ENCODE peak calls at places on chromosome X, in nine cellular contexts. One of them, this sample, is unnamed.

GRCh38 chrX:17038277-17038676 is 91.8 kb downstream of the REPS2 start:
- DNase-seq in pulmonary artery endothelial cell: no peak
- DNase-seq in fibroblast of the conjunctiva: no peak
- DNase-seq in occipital lobe: peak
- DNase-seq in activated CD4-positive, alpha-beta T cell treated with anti-CD3 and anti-CD28 coated beads for 36 hours: no peak
- DNase-seq in A549: no peak
- DNase-seq in fibroblast of villous mesenchyme: peak
- DNase-seq in SK-MEL-5: no peak
- DNase-seq in frontal cortex: no peak
- DNase-seq in this sample: no peak

GRCh38 chrX:106933538-106933961 is 13.3 kb downstream of the CLDN2 start:
- DNase-seq in pulmonary artery endothelial cell: no peak
- DNase-seq in fibroblast of the conjunctiva: no peak
- DNase-seq in occipital lobe: no peak
- DNase-seq in activated CD4-positive, alpha-beta T cell treated with anti-CD3 and anti-CD28 coated beads for 36 hours: no peak
- DNase-seq in A549: peak
- DNase-seq in fibroblast of villous mesenchyme: peak
- DNase-seq in SK-MEL-5: no peak
- DNase-seq in frontal cortex: no peak
- DNase-seq in this sample: no peak

GRCh38 chrX:72297953-72298730 is 7.6 kb downstream of the CITED1 start:
- DNase-seq in pulmonary artery endothelial cell: no peak
- DNase-seq in fibroblast of the conjunctiva: no peak
- DNase-seq in occipital lobe: no peak
- DNase-seq in activated CD4-positive, alpha-beta T cell treated with anti-CD3 and anti-CD28 coated beads for 36 hours: peak
- DNase-seq in A549: peak
- DNase-seq in fibroblast of villous mesenchyme: peak
- DNase-seq in SK-MEL-5: peak
- DNase-seq in frontal cortex: no peak
- DNase-seq in this sample: no peak

GRCh38 chrX:134636859-134637258 is 21.4 kb downstream of the PLAC1 start:
- DNase-seq in pulmonary artery endothelial cell: no peak
- DNase-seq in fibroblast of the conjunctiva: peak
- DNase-seq in occipital lobe: no peak
- DNase-seq in activated CD4-positive, alpha-beta T cell treated with anti-CD3 and anti-CD28 coated beads for 36 hours: no peak
- DNase-seq in A549: no peak
- DNase-seq in fibroblast of villous mesenchyme: peak
- DNase-seq in SK-MEL-5: no peak
- DNase-seq in frontal cortex: no peak
- DNase-seq in this sample: no peak

GRCh38 chrX:1673337-1673736 is 58.5 kb downstream of the ASMT start:
- DNase-seq in pulmonary artery endothelial cell: no peak
- DNase-seq in fibroblast of the conjunctiva: no peak
- DNase-seq in occipital lobe: no peak
- DNase-seq in activated CD4-positive, alpha-beta T cell treated with anti-CD3 and anti-CD28 coated beads for 36 hours: peak
- DNase-seq in A549: peak
- DNase-seq in fibroblast of villous mesenchyme: peak
- DNase-seq in SK-MEL-5: peak
- DNase-seq in frontal cortex: no peak
- DNase-seq in this sample: peak

GRCh38 chrX:48531359-48531954 is 8.1 kb upstream of the TBC1D25 start:
- DNase-seq in pulmonary artery endothelial cell: no peak
- DNase-seq in fibroblast of the conjunctiva: peak
- DNase-seq in occipital lobe: no peak
- DNase-seq in activated CD4-positive, alpha-beta T cell treated with anti-CD3 and anti-CD28 coated beads for 36 hours: no peak
- DNase-seq in A549: peak
- DNase-seq in fibroblast of villous mesenchyme: peak
- DNase-seq in SK-MEL-5: peak
- DNase-seq in frontal cortex: no peak
- DNase-seq in this sample: no peak

GRCh38 chrX:71870337-71871098 is 40.1 kb upstream of the NHSL2 start:
- DNase-seq in pulmonary artery endothelial cell: no peak
- DNase-seq in fibroblast of the conjunctiva: no peak
- DNase-seq in occipital lobe: no peak
- DNase-seq in activated CD4-positive, alpha-beta T cell treated with anti-CD3 and anti-CD28 coated beads for 36 hours: peak
- DNase-seq in A549: peak
- DNase-seq in fibroblast of villous mesenchyme: no peak
- DNase-seq in SK-MEL-5: peak
- DNase-seq in frontal cortex: no peak
- DNase-seq in this sample: no peak

GRCh38 chrX:155005190-155005589 is 17.3 kb downstream of the F8 start:
- DNase-seq in pulmonary artery endothelial cell: no peak
- DNase-seq in fibroblast of the conjunctiva: no peak
- DNase-seq in occipital lobe: no peak
- DNase-seq in activated CD4-positive, alpha-beta T cell treated with anti-CD3 and anti-CD28 coated beads for 36 hours: no peak
- DNase-seq in A549: no peak
- DNase-seq in fibroblast of villous mesenchyme: no peak
- DNase-seq in SK-MEL-5: no peak
- DNase-seq in frontal cortex: no peak
- DNase-seq in this sample: no peak

GRCh38 chrX:149453030-149453429 is 52.1 kb downstream of the IDS start:
- DNase-seq in pulmonary artery endothelial cell: no peak
- DNase-seq in fibroblast of the conjunctiva: no peak
- DNase-seq in occipital lobe: no peak
- DNase-seq in activated CD4-positive, alpha-beta T cell treated with anti-CD3 and anti-CD28 coated beads for 36 hours: no peak
- DNase-seq in A549: peak
- DNase-seq in fibroblast of villous mesenchyme: peak
- DNase-seq in SK-MEL-5: peak
- DNase-seq in frontal cortex: no peak
- DNase-seq in this sample: no peak

GRCh38 chrX:13923289-13923688 is 106.4 kb upstream of the GPM6B start:
- DNase-seq in pulmonary artery endothelial cell: no peak
- DNase-seq in fibroblast of the conjunctiva: no peak
- DNase-seq in occipital lobe: no peak
- DNase-seq in activated CD4-positive, alpha-beta T cell treated with anti-CD3 and anti-CD28 coated beads for 36 hours: no peak
- DNase-seq in A549: no peak
- DNase-seq in fibroblast of villous mesenchyme: peak
- DNase-seq in SK-MEL-5: no peak
- DNase-seq in frontal cortex: no peak
- DNase-seq in this sample: no peak

GRCh38 chrX:112641449-112641848 is 38.3 kb downstream of the LHFPL1 start:
- DNase-seq in pulmonary artery endothelial cell: no peak
- DNase-seq in fibroblast of the conjunctiva: no peak
- DNase-seq in occipital lobe: no peak
- DNase-seq in activated CD4-positive, alpha-beta T cell treated with anti-CD3 and anti-CD28 coated beads for 36 hours: no peak
- DNase-seq in A549: no peak
- DNase-seq in fibroblast of villous mesenchyme: no peak
- DNase-seq in SK-MEL-5: no peak
- DNase-seq in frontal cortex: no peak
- DNase-seq in this sample: no peak

GRCh38 chrX:154546354-154547244 is at the start of gene G6PD:
- DNase-seq in pulmonary artery endothelial cell: no peak
- DNase-seq in fibroblast of the conjunctiva: no peak
- DNase-seq in occipital lobe: peak
- DNase-seq in activated CD4-positive, alpha-beta T cell treated with anti-CD3 and anti-CD28 coated beads for 36 hours: peak
- DNase-seq in A549: peak
- DNase-seq in fibroblast of villous mesenchyme: peak
- DNase-seq in SK-MEL-5: peak
- DNase-seq in frontal cortex: peak
- DNase-seq in this sample: no peak

GRCh38 chrX:106957856-106958255 is 37.7 kb downstream of the CLDN2 start:
- DNase-seq in pulmonary artery endothelial cell: no peak
- DNase-seq in fibroblast of the conjunctiva: no peak
- DNase-seq in occipital lobe: no peak
- DNase-seq in activated CD4-positive, alpha-beta T cell treated with anti-CD3 and anti-CD28 coated beads for 36 hours: no peak
- DNase-seq in A549: no peak
- DNase-seq in fibroblast of villous mesenchyme: no peak
- DNase-seq in SK-MEL-5: no peak
- DNase-seq in frontal cortex: no peak
- DNase-seq in this sample: no peak

GRCh38 chrX:17655232-17656034 is 81.9 kb upstream of the SCML1 start:
- DNase-seq in pulmonary artery endothelial cell: no peak
- DNase-seq in fibroblast of the conjunctiva: no peak
- DNase-seq in occipital lobe: peak
- DNase-seq in activated CD4-positive, alpha-beta T cell treated with anti-CD3 and anti-CD28 coated beads for 36 hours: peak
- DNase-seq in A549: no peak
- DNase-seq in fibroblast of villous mesenchyme: peak
- DNase-seq in SK-MEL-5: no peak
- DNase-seq in frontal cortex: no peak
- DNase-seq in this sample: no peak

GRCh38 chrX:1941291-1941690 is 326.4 kb downstream of the ASMT start:
- DNase-seq in pulmonary artery endothelial cell: no peak
- DNase-seq in fibroblast of the conjunctiva: no peak
- DNase-seq in occipital lobe: no peak
- DNase-seq in activated CD4-positive, alpha-beta T cell treated with anti-CD3 and anti-CD28 coated beads for 36 hours: no peak
- DNase-seq in A549: no peak
- DNase-seq in fibroblast of villous mesenchyme: no peak
- DNase-seq in SK-MEL-5: no peak
- DNase-seq in frontal cortex: no peak
- DNase-seq in this sample: no peak

GRCh38 chrX:19344661-19345060 is 934 bp downstream of the PDHA1 start:
- DNase-seq in pulmonary artery endothelial cell: no peak
- DNase-seq in fibroblast of the conjunctiva: no peak
- DNase-seq in occipital lobe: no peak
- DNase-seq in activated CD4-positive, alpha-beta T cell treated with anti-CD3 and anti-CD28 coated beads for 36 hours: no peak
- DNase-seq in A549: no peak
- DNase-seq in fibroblast of villous mesenchyme: no peak
- DNase-seq in SK-MEL-5: no peak
- DNase-seq in frontal cortex: no peak
- DNase-seq in this sample: no peak

GRCh38 chrX:40166582-40166981 is 68.8 kb upstream of the BCOR start:
- DNase-seq in pulmonary artery endothelial cell: no peak
- DNase-seq in fibroblast of the conjunctiva: peak
- DNase-seq in occipital lobe: no peak
- DNase-seq in activated CD4-positive, alpha-beta T cell treated with anti-CD3 and anti-CD28 coated beads for 36 hours: no peak
- DNase-seq in A549: no peak
- DNase-seq in fibroblast of villous mesenchyme: no peak
- DNase-seq in SK-MEL-5: peak
- DNase-seq in frontal cortex: no peak
- DNase-seq in this sample: no peak

GRCh38 chrX:119880552-119881437 is 9.2 kb downstream of the NDUFA1 start:
- DNase-seq in pulmonary artery endothelial cell: peak
- DNase-seq in fibroblast of the conjunctiva: peak
- DNase-seq in occipital lobe: no peak
- DNase-seq in activated CD4-positive, alpha-beta T cell treated with anti-CD3 and anti-CD28 coated beads for 36 hours: peak
- DNase-seq in A549: peak
- DNase-seq in fibroblast of villous mesenchyme: peak
- DNase-seq in SK-MEL-5: peak
- DNase-seq in frontal cortex: no peak
- DNase-seq in this sample: no peak

GRCh38 chrX:16076834-16077233 is 46.5 kb upstream of the GRPR start:
- DNase-seq in pulmonary artery endothelial cell: no peak
- DNase-seq in fibroblast of the conjunctiva: no peak
- DNase-seq in occipital lobe: no peak
- DNase-seq in activated CD4-positive, alpha-beta T cell treated with anti-CD3 and anti-CD28 coated beads for 36 hours: no peak
- DNase-seq in A549: no peak
- DNase-seq in fibroblast of villous mesenchyme: no peak
- DNase-seq in SK-MEL-5: no peak
- DNase-seq in frontal cortex: no peak
- DNase-seq in this sample: no peak

GRCh38 chrX:12948495-12948894 is 26.4 kb upstream of the TMSB4X start:
- DNase-seq in pulmonary artery endothelial cell: no peak
- DNase-seq in fibroblast of the conjunctiva: no peak
- DNase-seq in occipital lobe: no peak
- DNase-seq in activated CD4-positive, alpha-beta T cell treated with anti-CD3 and anti-CD28 coated beads for 36 hours: no peak
- DNase-seq in A549: no peak
- DNase-seq in fibroblast of villous mesenchyme: no peak
- DNase-seq in SK-MEL-5: no peak
- DNase-seq in frontal cortex: no peak
- DNase-seq in this sample: no peak

GRCh38 chrX:117327306-117327705 is 789.3 kb downstream of the KLHL13 start:
- DNase-seq in pulmonary artery endothelial cell: no peak
- DNase-seq in fibroblast of the conjunctiva: no peak
- DNase-seq in occipital lobe: no peak
- DNase-seq in activated CD4-positive, alpha-beta T cell treated with anti-CD3 and anti-CD28 coated beads for 36 hours: no peak
- DNase-seq in A549: no peak
- DNase-seq in fibroblast of villous mesenchyme: no peak
- DNase-seq in SK-MEL-5: peak
- DNase-seq in frontal cortex: no peak
- DNase-seq in this sample: no peak

GRCh38 chrX:137566746-137567473 is 983 bp downstream of the ZIC3 start:
- DNase-seq in pulmonary artery endothelial cell: no peak
- DNase-seq in fibroblast of the conjunctiva: no peak
- DNase-seq in occipital lobe: no peak
- DNase-seq in activated CD4-positive, alpha-beta T cell treated with anti-CD3 and anti-CD28 coated beads for 36 hours: peak
- DNase-seq in A549: no peak
- DNase-seq in fibroblast of villous mesenchyme: no peak
- DNase-seq in SK-MEL-5: no peak
- DNase-seq in frontal cortex: no peak
- DNase-seq in this sample: no peak

GRCh38 chrX:123424546-123424945 is 240.5 kb downstream of the GRIA3 start:
- DNase-seq in pulmonary artery endothelial cell: no peak
- DNase-seq in fibroblast of the conjunctiva: no peak
- DNase-seq in occipital lobe: no peak
- DNase-seq in activated CD4-positive, alpha-beta T cell treated with anti-CD3 and anti-CD28 coated beads for 36 hours: no peak
- DNase-seq in A549: peak
- DNase-seq in fibroblast of villous mesenchyme: peak
- DNase-seq in SK-MEL-5: no peak
- DNase-seq in frontal cortex: no peak
- DNase-seq in this sample: no peak

GRCh38 chrX:1932231-1932630 is 317.4 kb downstream of the ASMT start:
- DNase-seq in pulmonary artery endothelial cell: no peak
- DNase-seq in fibroblast of the conjunctiva: no peak
- DNase-seq in occipital lobe: no peak
- DNase-seq in activated CD4-positive, alpha-beta T cell treated with anti-CD3 and anti-CD28 coated beads for 36 hours: no peak
- DNase-seq in A549: no peak
- DNase-seq in fibroblast of villous mesenchyme: no peak
- DNase-seq in SK-MEL-5: no peak
- DNase-seq in frontal cortex: peak
- DNase-seq in this sample: no peak

GRCh38 chrX:131841496-131842410 is 181.3 kb upstream of the STK26 start:
- DNase-seq in pulmonary artery endothelial cell: no peak
- DNase-seq in fibroblast of the conjunctiva: peak
- DNase-seq in occipital lobe: no peak
- DNase-seq in activated CD4-positive, alpha-beta T cell treated with anti-CD3 and anti-CD28 coated beads for 36 hours: peak
- DNase-seq in A549: peak
- DNase-seq in fibroblast of villous mesenchyme: peak
- DNase-seq in SK-MEL-5: peak
- DNase-seq in frontal cortex: peak
- DNase-seq in this sample: peak

GRCh38 chrX:25597561-25597960 is 540.6 kb upstream of the MAGEB18 start:
- DNase-seq in pulmonary artery endothelial cell: no peak
- DNase-seq in fibroblast of the conjunctiva: no peak
- DNase-seq in occipital lobe: no peak
- DNase-seq in activated CD4-positive, alpha-beta T cell treated with anti-CD3 and anti-CD28 coated beads for 36 hours: no peak
- DNase-seq in A549: no peak
- DNase-seq in fibroblast of villous mesenchyme: no peak
- DNase-seq in SK-MEL-5: no peak
- DNase-seq in frontal cortex: no peak
- DNase-seq in this sample: no peak

GRCh38 chrX:50635811-50636365 is 165.3 kb upstream of the DGKK start:
- DNase-seq in pulmonary artery endothelial cell: no peak
- DNase-seq in fibroblast of the conjunctiva: no peak
- DNase-seq in occipital lobe: no peak
- DNase-seq in activated CD4-positive, alpha-beta T cell treated with anti-CD3 and anti-CD28 coated beads for 36 hours: no peak
- DNase-seq in A549: no peak
- DNase-seq in fibroblast of villous mesenchyme: no peak
- DNase-seq in SK-MEL-5: no peak
- DNase-seq in frontal cortex: no peak
- DNase-seq in this sample: no peak

GRCh38 chrX:3962511-3963350 is 249.3 kb upstream of the PRKX start:
- DNase-seq in pulmonary artery endothelial cell: no peak
- DNase-seq in fibroblast of the conjunctiva: no peak
- DNase-seq in occipital lobe: no peak
- DNase-seq in activated CD4-positive, alpha-beta T cell treated with anti-CD3 and anti-CD28 coated beads for 36 hours: peak
- DNase-seq in A549: peak
- DNase-seq in fibroblast of villous mesenchyme: peak
- DNase-seq in SK-MEL-5: peak
- DNase-seq in frontal cortex: peak
- DNase-seq in this sample: no peak

GRCh38 chrX:5829060-5829459 is 399.6 kb downstream of the NLGN4X start:
- DNase-seq in pulmonary artery endothelial cell: no peak
- DNase-seq in fibroblast of the conjunctiva: no peak
- DNase-seq in occipital lobe: no peak
- DNase-seq in activated CD4-positive, alpha-beta T cell treated with anti-CD3 and anti-CD28 coated beads for 36 hours: no peak
- DNase-seq in A549: no peak
- DNase-seq in fibroblast of villous mesenchyme: no peak
- DNase-seq in SK-MEL-5: no peak
- DNase-seq in frontal cortex: no peak
- DNase-seq in this sample: no peak

This sample was measured in memory B cell.